ENCODE peak calls at places on chromosomes 5 and 9, in five cellular contexts. C is kidney epithelial cell, O is PC-3, U is pancreas, A is left lung. D is an unnamed sample.

GRCh38 chr5:61330341-61330878 is 1.6 kb upstream of the ZSWIM6 start:
- DNase-seq in C (no peak), O (peak), U (peak), A (no peak), D (peak)

GRCh38 chr5:111967463-111967862 is 210.5 kb upstream of the NREP start:
- DNase-seq in C (no peak), O (no peak), U (no peak), A (no peak), D (no peak)

GRCh38 chr5:159324986-159325385 is 5.3 kb downstream of the IL12B start:
- DNase-seq in C (no peak), O (no peak), U (no peak), A (no peak), D (no peak)

GRCh38 chr9:93110400-93110855 is 14.4 kb downstream of the CARD19 start:
- DNase-seq in C (no peak), O (no peak), U (peak), A (peak), D (no peak)

GRCh38 chr9:129441852-129442251 is 179.0 kb downstream of the C9orf50 start:
- DNase-seq in C (no peak), O (no peak), U (no peak), A (no peak), D (no peak)

GRCh38 chr5:176185133-176185733 is 53.0 kb upstream of the SIMC1 start:
- DNase-seq in C (no peak), O (no peak), U (no peak), A (no peak), D (no peak)

GRCh38 chr5:27241564-27242257 is 203.3 kb upstream of the CDH9 start:
- DNase-seq in C (peak), O (peak), U (no peak), A (no peak), D (peak)

GRCh38 chr5:79011219-79011836 is 26.2 kb upstream of the ARSB start:
- DNase-seq in C (no peak), O (no peak), U (no peak), A (no peak), D (peak)

GRCh38 chr5:2757563-2758311 is 6.3 kb upstream of the IRX2 start:
- DNase-seq in C (no peak), O (peak), U (no peak), A (no peak), D (peak)

GRCh38 chr9:135000647-135001245 is 83.0 kb upstream of the FCN1 start:
- DNase-seq in C (no peak), O (no peak), U (no peak), A (no peak), D (no peak)

GRCh38 chr9:128494108-128494742 is 10.3 kb upstream of the GLE1 start:
- DNase-seq in C (no peak), O (no peak), U (peak), A (peak), D (peak)

GRCh38 chr5:72268753-72269410 is 51.2 kb downstream of the MRPS27 start:
- DNase-seq in C (no peak), O (peak), U (no peak), A (peak), D (peak)

GRCh38 chr9:135480071-135480941 is 724 bp downstream of the PPP1R26 start:
- DNase-seq in C (no peak), O (peak), U (peak), A (no peak), D (peak)

DNA sequence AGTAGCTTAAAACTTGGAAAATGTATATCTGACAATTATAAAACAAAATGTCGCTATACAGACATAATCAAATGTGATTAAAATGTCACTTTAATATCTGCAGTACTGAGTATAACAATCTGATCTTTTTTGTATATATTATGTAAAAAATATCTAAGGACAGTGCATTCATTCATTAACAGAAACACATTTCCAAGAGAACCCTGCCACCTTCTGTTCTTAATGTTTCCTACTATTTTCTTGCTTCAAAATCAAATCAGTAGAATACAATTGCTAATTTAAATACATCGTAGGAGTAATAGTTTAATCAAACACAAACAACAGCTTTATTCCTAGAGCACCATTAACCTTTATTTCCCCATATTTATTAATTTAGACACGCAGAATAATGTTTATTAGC is 142.6 kb upstream of the ST8SIA4 start:
- DNase-seq in C (no peak), O (peak), U (no peak), A (no peak), D (peak)
- TF ChIP-seq CTCF in C (no peak), O (peak), U (no peak), A (no peak), D (peak)

DNA sequence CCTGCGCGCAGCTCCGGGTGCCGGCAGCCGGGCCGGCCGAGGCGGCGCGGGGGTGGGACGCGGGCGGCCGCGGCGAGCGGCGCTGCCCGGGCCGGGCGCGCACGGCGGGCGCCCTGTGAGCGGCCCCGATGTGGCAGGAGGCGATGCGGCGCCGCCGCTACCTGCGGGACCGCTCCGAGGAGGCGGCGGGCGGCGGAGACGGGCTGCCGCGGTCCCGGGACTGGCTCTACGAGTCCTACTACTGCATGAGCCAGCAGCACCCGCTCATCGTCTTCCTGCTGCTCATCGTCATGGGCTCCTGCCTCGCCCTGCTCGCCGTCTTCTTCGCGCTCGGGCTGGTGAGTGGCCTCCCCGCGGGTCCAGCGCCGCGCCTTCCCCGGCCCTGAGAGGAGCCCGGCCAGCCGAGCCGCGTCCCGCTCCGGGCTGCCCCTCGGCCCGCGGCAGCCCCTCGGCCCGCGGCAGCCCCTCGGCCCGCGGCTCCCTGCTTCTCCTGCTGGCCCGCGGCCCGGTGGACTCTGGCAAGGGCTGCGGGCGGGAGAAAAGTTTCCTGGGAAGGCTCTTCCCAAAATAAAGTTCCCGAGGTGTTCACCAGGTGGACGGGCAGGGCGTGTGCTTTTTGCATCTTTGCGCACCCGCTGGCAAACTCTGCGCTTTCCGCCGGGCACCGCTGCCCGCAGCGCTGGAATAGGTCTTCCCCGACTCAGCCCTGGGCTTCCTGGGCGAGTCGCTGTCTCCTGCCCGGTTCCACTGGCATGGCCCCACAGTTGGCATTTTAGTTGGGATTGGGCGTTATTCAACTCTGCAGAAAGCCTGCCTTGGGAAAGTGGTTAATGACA is 449 bp downstream of the ADCY2 start:
- DNase-seq in C (no peak), O (peak), U (peak), A (no peak), D (no peak)
- H3K4me3 ChIP-seq in C (peak), O (no peak), U (peak), A (peak), D (no peak)

DNA sequence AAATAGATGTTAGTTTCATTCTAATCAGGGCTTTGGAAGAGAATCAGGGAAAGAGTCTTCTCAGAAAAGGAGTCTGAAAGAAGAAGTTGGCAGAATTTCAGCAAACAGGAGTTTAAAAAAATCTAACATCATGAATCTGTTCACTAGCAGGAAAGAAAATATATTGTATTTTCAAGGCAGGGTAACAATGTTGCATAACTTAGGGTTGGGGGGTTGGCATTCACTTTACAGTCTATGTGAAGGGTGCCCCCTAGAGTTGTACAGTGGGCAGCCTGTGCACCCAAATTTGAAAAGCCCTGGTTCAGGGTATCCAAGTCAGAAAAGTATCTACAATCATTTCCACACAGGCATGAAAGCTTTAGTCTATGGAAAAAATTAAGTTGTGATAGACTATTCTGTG is 348.4 kb upstream of the SLC30A5 start:
- DNase-seq in C (no peak), O (no peak), U (no peak), A (no peak), D (peak)
- TF ChIP-seq CTCF in C (peak), O (no peak), U (no peak), A (no peak), D (peak)

DNA sequence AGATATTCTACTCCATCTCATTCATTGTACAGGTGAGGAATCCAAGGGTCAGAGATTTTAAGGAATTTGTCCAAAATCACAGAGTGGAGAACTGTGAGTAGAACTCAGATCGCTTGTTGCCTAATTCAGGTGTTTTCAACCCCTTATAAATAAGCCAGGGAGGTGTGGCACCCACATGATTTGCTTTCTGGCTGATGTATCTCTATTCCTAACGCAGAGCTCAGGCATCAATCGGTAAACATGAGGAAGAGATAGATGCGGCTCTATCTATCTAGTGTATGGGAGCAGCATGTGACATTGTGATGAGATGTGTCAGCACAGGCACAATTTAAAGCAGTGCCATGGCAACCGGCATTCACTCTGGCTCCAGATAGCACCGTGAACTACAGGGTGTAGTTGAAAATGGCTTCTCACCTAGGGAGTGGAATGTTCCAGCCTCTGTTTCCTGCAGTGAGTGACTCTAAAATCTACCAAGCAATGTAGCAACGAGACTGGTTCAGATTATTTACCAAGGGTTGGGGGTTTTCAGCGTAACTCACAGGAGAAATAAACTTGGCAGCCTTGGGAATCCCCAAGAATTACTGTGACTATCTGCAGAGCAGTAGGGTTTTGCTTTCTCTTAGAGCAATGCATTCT is 53.4 kb upstream of the SUB1 start:
- DNase-seq in C (no peak), O (peak), U (no peak), A (no peak), D (peak)
- H3K4me3 ChIP-seq in C (no peak), O (peak), U (no peak), A (no peak), D (no peak)

DNA sequence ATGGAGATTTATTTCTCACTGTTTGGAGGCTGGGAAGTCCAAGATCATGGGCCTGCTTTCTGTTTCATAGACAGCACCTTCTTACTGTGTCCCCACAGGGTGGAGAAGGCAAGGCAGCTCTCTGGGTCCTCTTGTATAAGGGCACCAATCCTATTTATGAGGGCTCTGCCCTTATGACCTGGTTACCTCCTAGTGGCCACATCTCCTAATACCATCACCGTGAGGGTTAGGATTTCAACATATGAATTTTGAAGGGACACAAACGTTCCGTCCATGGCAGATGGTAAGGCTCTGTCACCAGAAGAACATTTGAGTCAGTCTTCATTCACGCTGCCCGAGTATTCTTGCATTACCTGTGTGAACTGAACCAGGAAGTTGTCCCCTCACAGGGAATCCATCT is 48.4 kb downstream of the ANKRD33B start:
- DNase-seq in C (no peak), O (no peak), U (no peak), A (no peak), D (no peak)
- TF ChIP-seq CTCF in C (no peak), O (no peak), U (no peak), A (no peak), D (no peak)

D was measured in fibroblast of pulmonary artery.